ENCODE peak calls at places on chromosomes 4 and X, in six cellular contexts. One of them, this sample, is unnamed. For H3K27me3, the result is how much of the 10 kb centered on the place peaks cover.

GRCh38 chrX:52363247-52363883 is 5.5 kb upstream of the XAGE2 start:
- DNase-seq in mesenchymal stem cell: no peak
- DNase-seq in PC-3: no peak
- DNase-seq in psoas muscle: no peak
- DNase-seq in dorsolateral prefrontal cortex: no peak
- DNase-seq in suprapubic skin: no peak
- DNase-seq in this sample: peak

GRCh38 chr4:157706134-157706533 is 466.7 kb downstream of the GASK1B start:
- DNase-seq in PC-3: no peak
- DNase-seq in psoas muscle: no peak
- DNase-seq in mesenchymal stem cell: no peak
- DNase-seq in dorsolateral prefrontal cortex: no peak
- DNase-seq in suprapubic skin: no peak
- DNase-seq in this sample: no peak

GRCh38 chrX:150692837-150693781 is at the start of gene MTMR1:
- DNase-seq in dorsolateral prefrontal cortex: no peak
- DNase-seq in suprapubic skin: peak
- DNase-seq in psoas muscle: peak
- DNase-seq in mesenchymal stem cell: no peak
- DNase-seq in PC-3: peak
- DNase-seq in this sample: peak

GRCh38 chrX:46653482-46653881 is 79.9 kb downstream of the CHST7 start:
- DNase-seq in PC-3: peak
- DNase-seq in dorsolateral prefrontal cortex: no peak
- DNase-seq in psoas muscle: no peak
- DNase-seq in suprapubic skin: no peak
- DNase-seq in mesenchymal stem cell: no peak
- DNase-seq in this sample: no peak

GRCh38 chrX:5681159-5681558 is 547.5 kb downstream of the NLGN4X start:
- DNase-seq in mesenchymal stem cell: no peak
- DNase-seq in PC-3: peak
- DNase-seq in dorsolateral prefrontal cortex: no peak
- DNase-seq in suprapubic skin: no peak
- DNase-seq in psoas muscle: no peak
- DNase-seq in this sample: no peak

GRCh38 chrX:116238866-116239265 is 68.3 kb downstream of the AGTR2 start:
- DNase-seq in PC-3: peak
- DNase-seq in suprapubic skin: no peak
- DNase-seq in dorsolateral prefrontal cortex: no peak
- DNase-seq in mesenchymal stem cell: no peak
- DNase-seq in psoas muscle: no peak
- DNase-seq in this sample: no peak

GRCh38 chrX:115491766-115492165 is 69.2 kb upstream of the PLS3 start:
- DNase-seq in dorsolateral prefrontal cortex: no peak
- DNase-seq in suprapubic skin: no peak
- DNase-seq in mesenchymal stem cell: peak
- DNase-seq in psoas muscle: no peak
- DNase-seq in PC-3: no peak
- DNase-seq in this sample: no peak

GRCh38 chr4:169618286-169618685 is 2.1 kb upstream of the CLCN3 start:
- DNase-seq in mesenchymal stem cell: peak
- DNase-seq in PC-3: peak
- DNase-seq in dorsolateral prefrontal cortex: no peak
- DNase-seq in suprapubic skin: no peak
- DNase-seq in psoas muscle: no peak
- DNase-seq in this sample: no peak

GRCh38 chr4:60133414-60133813 is 1066.7 kb upstream of the ADGRL3 start:
- DNase-seq in PC-3: peak
- DNase-seq in dorsolateral prefrontal cortex: no peak
- DNase-seq in suprapubic skin: no peak
- DNase-seq in mesenchymal stem cell: peak
- DNase-seq in psoas muscle: no peak
- DNase-seq in this sample: no peak

DNA sequence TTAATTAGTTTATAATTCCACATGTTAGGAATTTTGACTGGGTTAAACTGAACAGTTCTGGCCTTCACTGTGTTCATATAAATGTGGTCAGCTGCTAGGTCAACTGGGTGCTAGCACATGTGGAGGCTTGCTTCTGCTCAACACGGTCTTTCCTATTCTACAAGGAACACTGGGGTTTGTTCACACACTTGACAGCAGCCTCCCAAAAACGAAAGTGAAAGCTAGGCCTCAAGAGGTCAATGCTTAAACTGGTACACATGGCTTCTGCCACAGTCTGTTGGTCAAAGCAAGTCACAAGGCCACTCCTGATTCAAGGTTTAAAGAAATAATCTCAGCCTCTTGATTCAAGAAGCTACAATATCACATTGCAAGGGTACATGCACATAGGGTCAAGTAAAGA is 126.5 kb downstream of the QDPR start:
- DNase-seq in psoas muscle: no peak
- DNase-seq in PC-3: no peak
- DNase-seq in mesenchymal stem cell: peak
- DNase-seq in suprapubic skin: no peak
- DNase-seq in dorsolateral prefrontal cortex: no peak
- DNase-seq in this sample: peak
- H3K27me3 ChIP-seq in psoas muscle: under half
- H3K27me3 ChIP-seq in PC-3: under half
- H3K27me3 ChIP-seq in mesenchymal stem cell: under half
- H3K27me3 ChIP-seq in suprapubic skin: under half
- H3K27me3 ChIP-seq in dorsolateral prefrontal cortex: under half
- H3K27me3 ChIP-seq in this sample: under half

DNA sequence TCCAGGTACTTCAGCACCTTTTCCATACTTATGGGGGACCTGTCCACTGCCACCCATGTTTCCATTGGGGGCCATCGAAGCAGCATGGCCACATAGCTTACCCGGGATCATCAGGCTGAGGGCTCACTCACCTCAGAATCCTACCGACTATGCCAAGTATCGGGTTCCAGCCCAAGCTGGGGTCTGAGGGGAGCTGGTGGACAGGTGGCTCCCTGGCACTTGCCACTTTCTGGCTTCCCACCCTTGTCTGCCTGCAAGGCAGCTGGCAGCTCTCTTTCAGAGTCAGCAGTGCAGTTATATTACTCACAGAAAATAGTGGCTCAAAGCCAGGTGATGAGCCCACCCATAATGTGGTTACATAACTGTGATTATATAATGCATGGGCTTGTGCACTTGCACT is 1153.8 kb downstream of the STIM2 start:
- DNase-seq in mesenchymal stem cell: no peak
- DNase-seq in psoas muscle: no peak
- DNase-seq in PC-3: no peak
- DNase-seq in suprapubic skin: no peak
- DNase-seq in dorsolateral prefrontal cortex: no peak
- DNase-seq in this sample: no peak
- H3K27me3 ChIP-seq in mesenchymal stem cell: under half
- H3K27me3 ChIP-seq in psoas muscle: under half
- H3K27me3 ChIP-seq in PC-3: under half
- H3K27me3 ChIP-seq in suprapubic skin: under half
- H3K27me3 ChIP-seq in dorsolateral prefrontal cortex: under half
- H3K27me3 ChIP-seq in this sample: under half

GRCh38 chrX:84729408-84729807 is 227.2 kb upstream of the HDX start:
- DNase-seq in suprapubic skin: no peak
- DNase-seq in mesenchymal stem cell: no peak
- DNase-seq in dorsolateral prefrontal cortex: no peak
- DNase-seq in psoas muscle: no peak
- DNase-seq in PC-3: no peak
- DNase-seq in this sample: no peak
- H3K27me3 ChIP-seq in suprapubic skin: under half
- H3K27me3 ChIP-seq in mesenchymal stem cell: under half
- H3K27me3 ChIP-seq in dorsolateral prefrontal cortex: under half
- H3K27me3 ChIP-seq in psoas muscle: under half
- H3K27me3 ChIP-seq in PC-3: under half
- H3K27me3 ChIP-seq in this sample: under half

GRCh38 chr4:151991884-151992166 is 231.0 kb upstream of the GATB start:
- DNase-seq in suprapubic skin: no peak
- DNase-seq in mesenchymal stem cell: no peak
- DNase-seq in psoas muscle: no peak
- DNase-seq in PC-3: no peak
- DNase-seq in dorsolateral prefrontal cortex: no peak
- DNase-seq in this sample: no peak

GRCh38 chr4:151991001-151991883 is 230.4 kb upstream of the GATB start:
- DNase-seq in PC-3: no peak
- DNase-seq in psoas muscle: no peak
- DNase-seq in mesenchymal stem cell: no peak
- DNase-seq in dorsolateral prefrontal cortex: no peak
- DNase-seq in suprapubic skin: no peak
- DNase-seq in this sample: no peak

GRCh38 chr4:151983854-151984253 is 223.0 kb upstream of the GATB start:
- DNase-seq in PC-3: no peak
- DNase-seq in psoas muscle: no peak
- DNase-seq in mesenchymal stem cell: no peak
- DNase-seq in dorsolateral prefrontal cortex: no peak
- DNase-seq in suprapubic skin: no peak
- DNase-seq in this sample: no peak

GRCh38 chr4:151990201-151990600 is 229.4 kb upstream of the GATB start:
- DNase-seq in dorsolateral prefrontal cortex: no peak
- DNase-seq in mesenchymal stem cell: no peak
- DNase-seq in suprapubic skin: no peak
- DNase-seq in psoas muscle: no peak
- DNase-seq in PC-3: peak
- DNase-seq in this sample: no peak

GRCh38 chr4:151987606-151988005 is 226.8 kb upstream of the GATB start:
- DNase-seq in suprapubic skin: no peak
- DNase-seq in mesenchymal stem cell: no peak
- DNase-seq in psoas muscle: no peak
- DNase-seq in dorsolateral prefrontal cortex: no peak
- DNase-seq in PC-3: no peak
- DNase-seq in this sample: no peak
- H3K27me3 ChIP-seq in suprapubic skin: under half
- H3K27me3 ChIP-seq in mesenchymal stem cell: under half
- H3K27me3 ChIP-seq in psoas muscle: under half
- H3K27me3 ChIP-seq in dorsolateral prefrontal cortex: under half
- H3K27me3 ChIP-seq in PC-3: under half
- H3K27me3 ChIP-seq in this sample: under half

GRCh38 chr4:173537628-173538147 is 7.7 kb upstream of the HAND2 start:
- DNase-seq in PC-3: no peak
- DNase-seq in mesenchymal stem cell: peak
- DNase-seq in suprapubic skin: no peak
- DNase-seq in dorsolateral prefrontal cortex: no peak
- DNase-seq in psoas muscle: no peak
- DNase-seq in this sample: no peak

GRCh38 chr4:173535165-173535737 is 5.2 kb upstream of the HAND2 start:
- DNase-seq in psoas muscle: no peak
- DNase-seq in suprapubic skin: no peak
- DNase-seq in mesenchymal stem cell: peak
- DNase-seq in dorsolateral prefrontal cortex: no peak
- DNase-seq in PC-3: no peak
- DNase-seq in this sample: no peak

GRCh38 chr4:173534439-173534838 is 4.4 kb upstream of the HAND2 start:
- DNase-seq in PC-3: no peak
- DNase-seq in dorsolateral prefrontal cortex: no peak
- DNase-seq in mesenchymal stem cell: peak
- DNase-seq in psoas muscle: no peak
- DNase-seq in suprapubic skin: no peak
- DNase-seq in this sample: no peak

GRCh38 chr4:173536808-173537429 is 6.9 kb upstream of the HAND2 start:
- DNase-seq in PC-3: peak
- DNase-seq in dorsolateral prefrontal cortex: no peak
- DNase-seq in mesenchymal stem cell: peak
- DNase-seq in suprapubic skin: no peak
- DNase-seq in psoas muscle: no peak
- DNase-seq in this sample: no peak

GRCh38 chr4:173535932-173536331 is 5.9 kb upstream of the HAND2 start:
- DNase-seq in psoas muscle: no peak
- DNase-seq in suprapubic skin: no peak
- DNase-seq in mesenchymal stem cell: peak
- DNase-seq in PC-3: no peak
- DNase-seq in dorsolateral prefrontal cortex: no peak
- DNase-seq in this sample: no peak
- H3K27me3 ChIP-seq in psoas muscle: under half
- H3K27me3 ChIP-seq in suprapubic skin: half or more
- H3K27me3 ChIP-seq in mesenchymal stem cell: under half
- H3K27me3 ChIP-seq in PC-3: half or more
- H3K27me3 ChIP-seq in dorsolateral prefrontal cortex: half or more
- H3K27me3 ChIP-seq in this sample: half or more

GRCh38 chrX:104270916-104271512 is 16.3 kb upstream of the ESX1 start:
- DNase-seq in mesenchymal stem cell: peak
- DNase-seq in psoas muscle: no peak
- DNase-seq in PC-3: peak
- DNase-seq in dorsolateral prefrontal cortex: peak
- DNase-seq in suprapubic skin: no peak
- DNase-seq in this sample: no peak

DNA sequence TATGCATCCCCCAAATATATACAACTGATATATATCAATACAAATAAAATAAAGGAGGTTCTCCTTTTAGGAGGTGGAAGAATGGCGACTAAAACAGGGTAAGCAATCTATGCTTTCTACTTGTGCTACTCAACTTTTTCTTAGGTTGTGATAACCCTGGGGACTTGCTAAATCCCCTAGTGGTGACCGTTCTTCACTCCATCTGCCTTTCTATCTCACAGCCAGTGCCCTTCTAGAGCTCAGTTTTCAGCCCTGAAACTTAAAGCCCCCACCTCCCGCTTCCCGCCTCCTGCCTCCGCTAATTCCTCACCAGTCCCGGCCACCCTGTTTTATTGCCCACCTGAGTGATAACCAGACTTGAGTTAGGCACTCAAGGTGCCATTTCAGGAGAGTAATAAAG is 15.5 kb upstream of the ESX1 start:
- DNase-seq in psoas muscle: no peak
- DNase-seq in dorsolateral prefrontal cortex: no peak
- DNase-seq in suprapubic skin: no peak
- DNase-seq in PC-3: no peak
- DNase-seq in mesenchymal stem cell: no peak
- DNase-seq in this sample: no peak
- H3K27me3 ChIP-seq in psoas muscle: under half
- H3K27me3 ChIP-seq in dorsolateral prefrontal cortex: half or more
- H3K27me3 ChIP-seq in suprapubic skin: under half
- H3K27me3 ChIP-seq in PC-3: under half
- H3K27me3 ChIP-seq in mesenchymal stem cell: half or more
- H3K27me3 ChIP-seq in this sample: under half

GRCh38 chrX:136344321-136344720 is 43.6 kb downstream of the ADGRG4 start:
- DNase-seq in PC-3: peak
- DNase-seq in mesenchymal stem cell: no peak
- DNase-seq in psoas muscle: no peak
- DNase-seq in dorsolateral prefrontal cortex: no peak
- DNase-seq in suprapubic skin: no peak
- DNase-seq in this sample: no peak

GRCh38 chrX:136336623-136337022 is 35.9 kb downstream of the ADGRG4 start:
- DNase-seq in dorsolateral prefrontal cortex: no peak
- DNase-seq in mesenchymal stem cell: peak
- DNase-seq in PC-3: no peak
- DNase-seq in suprapubic skin: no peak
- DNase-seq in psoas muscle: no peak
- DNase-seq in this sample: no peak

DNA sequence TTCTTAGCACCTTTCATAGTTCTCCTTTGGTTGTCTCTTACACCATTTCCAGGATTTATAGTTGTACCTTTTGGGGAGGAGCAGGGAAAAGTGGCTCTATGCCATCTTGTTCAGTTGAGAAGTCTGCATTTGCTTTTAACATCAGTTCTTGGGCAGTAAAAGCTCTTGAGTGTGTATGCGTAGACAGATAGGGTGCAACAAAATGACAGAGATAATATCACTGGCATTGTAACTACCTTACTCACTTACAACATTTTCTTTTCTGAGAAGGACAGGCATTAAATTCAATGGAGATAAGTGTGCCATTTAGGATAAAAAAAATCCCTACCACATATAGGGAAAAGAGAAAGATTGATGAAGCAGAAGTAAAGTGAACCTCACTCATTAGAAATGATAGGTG is 38.9 kb downstream of the ADGRG4 start:
- DNase-seq in mesenchymal stem cell: no peak
- DNase-seq in suprapubic skin: no peak
- DNase-seq in dorsolateral prefrontal cortex: no peak
- DNase-seq in psoas muscle: no peak
- DNase-seq in PC-3: no peak
- DNase-seq in this sample: no peak
- H3K27me3 ChIP-seq in mesenchymal stem cell: under half
- H3K27me3 ChIP-seq in suprapubic skin: under half
- H3K27me3 ChIP-seq in dorsolateral prefrontal cortex: under half
- H3K27me3 ChIP-seq in psoas muscle: under half
- H3K27me3 ChIP-seq in PC-3: under half
- H3K27me3 ChIP-seq in this sample: under half

GRCh38 chrX:152830312-152831305 is at the start of the genes CETN2 and NSDHL:
- DNase-seq in mesenchymal stem cell: peak
- DNase-seq in suprapubic skin: peak
- DNase-seq in PC-3: peak
- DNase-seq in dorsolateral prefrontal cortex: peak
- DNase-seq in psoas muscle: peak
- DNase-seq in this sample: peak
- H3K27me3 ChIP-seq in mesenchymal stem cell: under half
- H3K27me3 ChIP-seq in suprapubic skin: under half
- H3K27me3 ChIP-seq in PC-3: under half
- H3K27me3 ChIP-seq in dorsolateral prefrontal cortex: under half
- H3K27me3 ChIP-seq in psoas muscle: under half
- H3K27me3 ChIP-seq in this sample: under half

This sample was measured in upper lobe of left lung.